ENCODE peak calls at places on chromosomes 2 and 18, in four cellular contexts. Q, N, H and G are unnamed samples.

GRCh38 chr2:173972636-173973035 is 7.5 kb upstream of the SP3 start:
- DNase-seq in Q (no peak), N (no peak), H (no peak), G (no peak)

GRCh38 chr2:42371621-42372473 is 10.8 kb upstream of the COX7A2L start:
- DNase-seq in Q (no peak), N (no peak), H (peak; percentile 90), G (no peak)

GRCh38 chr2:111100087-111100764 is 20.5 kb upstream of the BCL2L11 start:
- DNase-seq in Q (no peak), N (no peak), H (no peak), G (no peak)

GRCh38 chr2:147149589-147150245 is 695.1 kb upstream of the ACVR2A start:
- DNase-seq in Q (no peak), N (no peak), H (no peak), G (no peak)

GRCh38 chr18:812123-812672 is at the start of gene YES1:
- DNase-seq in Q (peak; percentile 97), N (peak; percentile 83), H (peak; percentile 89), G (no peak)

GRCh38 chr2:240936106-240936505 is 30.0 kb downstream of the CROCC2 start:
- DNase-seq in Q (no peak), N (no peak), H (no peak), G (no peak)

GRCh38 chr2:47534179-47534919 is 131.4 kb downstream of the MSH2 start:
- DNase-seq in Q (peak; percentile 60), N (no peak), H (peak; percentile 44), G (no peak)

GRCh38 chr2:120740375-120740764 is 4.7 kb downstream of the GLI2 start:
- DNase-seq in Q (no peak), N (no peak), H (no peak), G (peak; percentile 39)

GRCh38 chr18:23819005-23819404 is 129.8 kb downstream of the LAMA3 start:
- DNase-seq in Q (no peak), N (no peak), H (no peak), G (no peak)

GRCh38 chr2:58730764-58731487 is 489.8 kb upstream of the FANCL start:
- DNase-seq in Q (peak; percentile 69), N (no peak), H (no peak), G (no peak)

GRCh38 chr2:119023534-119023933 is 81.5 kb downstream of the MARCO start:
- DNase-seq in Q (no peak), N (no peak), H (no peak), G (no peak)

GRCh38 chr18:58241877-58242276 is 197.9 kb downstream of the NEDD4L start:
- DNase-seq in Q (no peak), N (no peak), H (no peak), G (no peak)

GRCh38 chr2:45843136-45843535 is 191.7 kb downstream of the PRKCE start:
- DNase-seq in Q (no peak), N (no peak), H (no peak), G (no peak)

GRCh38 chr2:70994055-70994444 is 623 bp downstream of the TEX261 start:
- DNase-seq in Q (no peak), N (no peak), H (no peak), G (no peak)

GRCh38 chr2:202185816-202186221 is 52.6 kb downstream of the SUMO1 start:
- DNase-seq in Q (no peak), N (no peak), H (no peak), G (no peak)

GRCh38 chr2:68196120-68196716 is 38.5 kb downstream of the PNO1 start:
- DNase-seq in Q (no peak), N (peak; percentile 17), H (no peak), G (no peak)

GRCh38 chr18:57747809-57748680 is 55.1 kb downstream of the ATP8B1 start:
- DNase-seq in Q (no peak), N (no peak), H (no peak), G (no peak)

GRCh38 chr2:10707831-10708230 is 13.6 kb upstream of the ATP6V1C2 start:
- DNase-seq in Q (no peak), N (no peak), H (no peak), G (no peak)

GRCh38 chr2:10700078-10700803 is 10.5 kb upstream of the NOL10 start:
- DNase-seq in Q (no peak), N (no peak), H (no peak), G (no peak)

GRCh38 chr2:10704034-10704594 is 14.3 kb upstream of the NOL10 start:
- DNase-seq in Q (no peak), N (no peak), H (no peak), G (no peak)

GRCh38 chr2:10709290-10709939 is 12.0 kb upstream of the ATP6V1C2 start:
- DNase-seq in Q (peak; percentile 22), N (peak; percentile 60), H (peak; percentile 50), G (peak; percentile 41)

DNA sequence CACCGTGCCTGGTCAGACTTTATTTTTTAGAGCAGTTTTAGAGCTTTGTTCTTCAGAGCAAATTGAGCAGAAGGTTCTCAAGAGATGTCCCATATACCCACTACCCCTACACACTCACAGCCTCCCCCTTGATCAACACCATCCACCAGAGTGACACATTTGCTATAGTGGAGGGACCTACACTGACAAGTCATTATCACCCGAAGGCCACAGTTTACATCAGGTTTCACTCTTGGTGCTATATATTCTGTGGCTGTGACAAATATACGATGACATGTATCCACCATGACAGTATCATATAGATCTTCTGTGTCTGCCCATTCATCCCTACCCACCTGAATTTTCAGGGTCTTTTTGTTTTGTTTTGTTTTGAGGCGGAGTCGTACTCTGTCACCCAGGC is 15.4 kb upstream of the ATP6V1C2 start:
- DNase-seq in Q (no peak), N (no peak), H (no peak), G (no peak)
- TF ChIP-seq TEAD4 in Q (no peak), N (no peak), H (no peak), G (no peak)

GRCh38 chr2:96918754-96919550 is 49.1 kb upstream of the SEMA4C start:
- DNase-seq in Q (peak; percentile 86), N (no peak), H (no peak), G (no peak)
- TF ChIP-seq TEAD4 in Q (peak; percentile 97), N (no peak), H (no peak), G (no peak)

DNA sequence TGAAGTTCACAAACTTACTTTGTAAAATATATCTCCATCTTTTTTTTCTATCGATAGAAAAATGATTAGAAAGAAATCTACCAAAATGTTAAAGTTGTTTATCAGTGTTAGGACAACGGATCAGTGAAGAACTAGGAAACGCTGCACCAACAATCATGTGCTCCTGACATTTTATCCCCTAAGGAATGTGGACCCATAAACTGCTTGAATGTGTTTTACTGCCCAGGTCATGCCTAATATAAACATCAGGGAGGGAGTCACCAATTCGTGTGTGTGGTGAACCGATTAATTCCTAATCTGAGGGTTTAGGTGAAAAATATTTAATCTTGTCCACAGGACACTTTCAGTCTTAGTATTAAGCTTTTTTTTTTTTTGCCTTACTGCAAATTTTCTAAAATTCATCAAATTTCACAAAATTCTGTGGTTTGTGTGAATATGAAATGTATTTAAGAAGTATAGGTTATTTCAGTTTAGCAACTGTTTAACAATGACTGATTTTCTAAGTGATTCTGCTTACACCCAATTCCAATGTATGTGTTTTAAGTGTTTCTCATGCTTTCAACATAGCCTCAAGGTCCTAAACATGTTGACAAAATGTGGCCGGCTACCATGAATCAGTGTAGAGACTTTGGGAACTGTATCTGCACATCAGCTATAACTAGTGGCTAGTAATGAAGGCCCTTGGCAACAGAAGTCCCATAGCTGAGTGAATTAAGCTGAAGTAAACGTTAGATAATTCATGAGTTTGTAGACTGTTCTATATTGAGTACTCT is 11.1 kb upstream of the KIDINS220 start:
- DNase-seq in Q (no peak), N (no peak), H (no peak), G (no peak)
- TF ChIP-seq TEAD4 in Q (no peak), N (no peak), H (no peak), G (no peak)

GRCh38 chr2:237557633-237558015 is 8.8 kb upstream of the PRLH start:
- DNase-seq in Q (no peak), N (no peak), H (no peak), G (no peak)

GRCh38 chr2:237553959-237554358 is 12.4 kb upstream of the PRLH start:
- DNase-seq in Q (no peak), N (no peak), H (no peak), G (no peak)

GRCh38 chr2:237558918-237559645 is 7.3 kb upstream of the PRLH start:
- DNase-seq in Q (no peak), N (no peak), H (no peak), G (no peak)

GRCh38 chr2:237555560-237555959 is 10.8 kb upstream of the PRLH start:
- DNase-seq in Q (no peak), N (no peak), H (no peak), G (no peak)

GRCh38 chr2:237556773-237557632 is 9.4 kb upstream of the PRLH start:
- DNase-seq in Q (no peak), N (no peak), H (no peak), G (no peak)
- TF ChIP-seq TEAD4 in Q (no peak), N (no peak), H (no peak), G (no peak)